ENCODE peak calls at places on chromosomes 3 and 15, in six cellular contexts. S is type B pancreatic cell; P is activated CD8-positive, alpha-beta T cell treated with anti-CD3 and anti-CD28 coated beads for 36 hours; A is heart left ventricle; B is endothelial cell; F is tibial nerve. M is an unnamed sample.

GRCh38 chr3:147939425-147940196 is 530.4 kb downstream of the ZIC1 start:
- DNase-seq in S (no peak), P (no peak), A (no peak), B (no peak), F (no peak), M (no peak)

GRCh38 chr3:176078916-176079315 is 1118.4 kb downstream of the TBL1XR1 start:
- DNase-seq in S (no peak), P (no peak), A (no peak), B (no peak), F (no peak), M (peak)

GRCh38 chr3:9399746-9400145 is 2.3 kb downstream of the SETD5 start:
- DNase-seq in S (no peak), P (no peak), A (peak), B (peak), F (peak), M (peak)

GRCh38 chr3:183698318-183698731 is 728 bp downstream of the YEATS2 start:
- DNase-seq in S (peak), P (peak), A (peak), B (peak), F (no peak), M (peak)

GRCh38 chr15:43854801-43855200 is 28.0 kb downstream of the WDR76 start:
- DNase-seq in S (no peak), P (no peak), A (no peak), B (no peak), F (no peak), M (no peak)

GRCh38 chr3:185473290-185473815 is 25.5 kb downstream of the TMEM41A start:
- DNase-seq in S (no peak), P (no peak), A (no peak), B (no peak), F (no peak), M (no peak)

GRCh38 chr3:30655187-30655812 is 48.9 kb downstream of the TGFBR2 start:
- DNase-seq in S (no peak), P (peak), A (no peak), B (no peak), F (no peak), M (no peak)

GRCh38 chr3:81743096-81744025 is 18.1 kb downstream of the GBE1 start:
- DNase-seq in S (no peak), P (no peak), A (no peak), B (no peak), F (no peak), M (peak)

GRCh38 chr3:46812237-46812791 is 50.9 kb downstream of the MYL3 start:
- DNase-seq in S (peak), P (peak), A (peak), B (peak), F (no peak), M (no peak)

GRCh38 chr3:82001276-82001953 is 240.0 kb upstream of the GBE1 start:
- DNase-seq in S (no peak), P (no peak), A (no peak), B (no peak), F (no peak), M (no peak)

GRCh38 chr15:28913171-28913765 is 27.5 kb downstream of the APBA2 start:
- DNase-seq in S (no peak), P (no peak), A (no peak), B (no peak), F (no peak), M (no peak)
- TF ChIP-seq CTCF in S (peak), P (no peak), A (no peak), B (no peak), F (no peak), M (peak)

GRCh38 chr3:159059395-159059794 is 257.5 kb downstream of the MFSD1 start:
- DNase-seq in S (no peak), P (no peak), A (no peak), B (no peak), F (no peak), M (no peak)
- TF ChIP-seq CTCF in S (no peak), P (no peak), A (no peak), B (no peak), F (no peak), M (no peak)

DNA sequence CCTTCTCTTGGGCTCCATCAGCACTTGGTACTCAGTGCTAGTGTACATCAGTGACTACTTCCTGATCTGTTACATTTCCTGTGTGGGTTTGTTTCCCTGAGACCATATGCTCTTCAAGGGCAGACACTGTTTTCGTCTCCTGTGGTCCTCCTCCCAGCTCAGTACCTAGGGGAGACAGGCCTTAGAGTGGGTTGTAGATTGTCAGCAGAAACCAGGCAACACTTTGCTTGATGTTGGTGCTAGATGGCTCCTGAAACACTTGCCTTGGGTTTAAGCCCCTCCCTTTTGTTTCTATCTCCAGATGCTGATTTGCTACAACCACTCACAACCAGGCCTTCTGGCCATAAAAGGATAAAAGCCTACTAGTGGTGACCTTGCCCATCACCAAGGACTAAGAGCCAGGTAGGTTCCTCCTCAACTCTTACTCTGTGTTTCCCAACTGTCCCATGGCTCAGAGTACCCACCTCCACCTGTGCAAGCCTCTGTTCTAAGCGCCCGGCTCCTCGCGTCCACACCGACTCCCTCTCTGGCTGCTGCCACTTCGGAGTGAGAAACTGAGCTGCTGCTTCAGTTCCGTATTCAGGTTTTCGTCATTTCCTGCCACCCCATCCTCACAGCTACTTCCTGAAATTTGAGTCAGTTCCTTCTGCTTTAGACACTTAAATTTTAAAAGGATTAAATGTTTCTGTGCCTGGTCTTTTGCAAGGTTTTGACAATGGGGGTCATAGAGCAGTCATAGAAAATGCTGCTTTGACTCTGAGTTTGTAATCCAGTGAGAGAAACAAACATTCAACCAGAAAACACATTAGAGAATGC is at the start of gene HCLS1:
- DNase-seq in S (no peak), P (peak), A (peak), B (peak), F (peak), M (no peak)
- TF ChIP-seq CTCF in S (no peak), P (peak), A (no peak), B (no peak), F (no peak), M (no peak)

DNA sequence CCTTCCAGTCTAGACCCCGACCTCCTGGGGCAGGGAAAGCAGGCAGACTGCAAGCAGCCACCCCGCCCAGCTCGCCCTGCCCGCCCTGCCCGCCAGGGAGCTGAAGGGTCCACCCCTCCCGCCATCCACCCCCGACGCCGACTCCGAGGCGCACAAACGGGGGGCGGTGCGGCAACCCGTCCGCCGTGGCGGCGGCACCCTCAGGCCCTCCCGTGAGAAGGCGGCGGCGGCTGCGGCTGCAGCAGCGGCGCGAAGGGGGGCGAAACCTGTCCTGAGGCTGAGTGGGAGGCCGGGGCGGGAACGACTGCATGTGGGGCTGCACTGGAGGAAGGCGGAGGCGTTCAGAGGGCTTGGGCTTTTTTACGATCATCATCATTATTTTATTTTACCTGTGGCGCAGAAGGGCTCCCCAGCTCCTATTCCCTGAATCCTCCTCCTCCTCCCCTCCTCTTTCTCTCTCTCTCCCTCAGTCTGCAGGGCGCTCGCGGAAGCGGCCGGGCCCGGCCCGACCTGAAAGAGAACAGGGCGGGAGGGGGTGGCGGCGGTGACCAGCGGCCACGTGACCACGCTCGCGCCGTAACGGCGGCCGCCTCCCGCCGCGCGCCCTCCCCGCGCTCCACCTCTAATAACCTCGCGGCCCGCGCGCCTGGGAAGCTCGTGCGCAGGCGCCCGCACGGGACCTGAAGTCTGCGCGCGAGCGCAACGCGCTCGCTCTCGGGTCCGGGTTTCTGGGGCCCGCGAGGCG is at the start of gene TBC1D5:
- DNase-seq in S (peak), P (peak), A (peak), B (peak), F (peak), M (peak)
- TF ChIP-seq CTCF in S (peak), P (no peak), A (no peak), B (no peak), F (peak), M (no peak)

GRCh38 chr3:136276049-136276755 is 26.1 kb downstream of the PCCB start:
- DNase-seq in S (no peak), P (no peak), A (no peak), B (no peak), F (no peak), M (no peak)
- TF ChIP-seq CTCF in S (peak), P (no peak), A (no peak), B (no peak), F (no peak), M (peak)

GRCh38 chr3:14392231-14392630 is 10.2 kb upstream of the SLC6A6 start:
- DNase-seq in S (no peak), P (no peak), A (no peak), B (no peak), F (no peak), M (no peak)
- TF ChIP-seq CTCF in S (no peak), P (no peak), A (no peak), B (no peak), F (no peak), M (peak)

GRCh38 chr15:70354260-70354894 is 256.7 kb upstream of the TLE3 start:
- DNase-seq in S (no peak), P (no peak), A (no peak), B (no peak), F (no peak), M (no peak)

GRCh38 chr15:70356062-70356860 is 258.5 kb upstream of the TLE3 start:
- DNase-seq in S (peak), P (no peak), A (no peak), B (no peak), F (no peak), M (no peak)

GRCh38 chr15:70356919-70357318 is 259.2 kb upstream of the TLE3 start:
- DNase-seq in S (peak), P (no peak), A (no peak), B (no peak), F (no peak), M (no peak)

GRCh38 chr15:70353606-70354259 is 256.0 kb upstream of the TLE3 start:
- DNase-seq in S (no peak), P (no peak), A (no peak), B (no peak), F (no peak), M (no peak)

DNA sequence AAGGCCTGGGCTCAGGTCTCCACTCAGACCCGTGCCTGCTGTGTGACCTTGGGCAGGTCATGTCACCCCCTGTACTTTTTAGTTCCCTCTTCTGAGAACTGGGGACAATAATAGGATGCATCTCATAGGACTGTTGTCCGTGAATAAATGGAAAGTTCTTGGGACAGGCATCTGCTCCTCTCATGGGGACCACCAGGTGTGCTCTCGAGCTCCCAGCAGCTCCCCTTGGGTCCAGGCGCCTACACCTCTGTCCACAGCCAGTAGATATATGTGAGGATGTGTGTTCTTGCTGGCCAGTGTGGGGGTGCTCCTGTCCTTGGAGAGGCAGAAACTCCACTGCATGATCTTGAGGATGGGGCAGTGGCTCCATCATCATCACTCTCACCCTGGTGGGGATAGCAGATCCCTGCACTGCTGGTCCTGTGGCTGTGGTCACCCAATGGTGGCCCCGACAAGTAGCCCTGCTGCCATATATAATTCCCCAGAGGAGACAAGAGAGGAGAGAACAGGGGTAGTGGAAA is 257.6 kb upstream of the TLE3 start:
- DNase-seq in S (no peak), P (no peak), A (no peak), B (no peak), F (no peak), M (no peak)
- TF ChIP-seq CTCF in S (peak), P (no peak), A (no peak), B (peak), F (no peak), M (peak)

DNA sequence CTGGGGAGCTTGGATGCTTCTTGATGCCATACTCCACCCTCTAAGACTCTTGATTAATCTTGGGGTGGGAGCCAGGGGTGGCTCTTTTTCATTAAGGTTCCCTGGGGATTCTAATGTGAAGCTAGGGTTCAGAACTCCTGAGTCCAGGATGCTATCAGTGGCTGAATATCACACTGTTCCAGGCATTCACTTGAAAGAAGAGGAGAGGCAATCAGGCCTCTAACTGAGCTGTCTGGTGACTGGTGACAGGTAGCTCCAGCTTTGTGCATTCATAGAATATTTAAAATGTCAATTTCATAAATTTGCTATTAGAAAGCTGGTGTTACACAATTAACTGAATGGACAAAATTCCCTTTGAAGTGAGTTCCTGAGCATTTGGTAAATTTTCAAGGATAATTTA is 139.0 kb downstream of the CHDH start:
- DNase-seq in S (no peak), P (no peak), A (no peak), B (no peak), F (no peak), M (no peak)
- TF ChIP-seq CTCF in S (no peak), P (no peak), A (no peak), B (no peak), F (no peak), M (no peak)

GRCh38 chr15:94162946-94163345 is 68.4 kb upstream of the MCTP2 start:
- DNase-seq in S (no peak), P (no peak), A (no peak), B (no peak), F (no peak), M (no peak)

GRCh38 chr15:94164202-94164807 is 67.1 kb upstream of the MCTP2 start:
- DNase-seq in S (no peak), P (peak), A (peak), B (peak), F (no peak), M (peak)

GRCh38 chr15:94168250-94168649 is 63.1 kb upstream of the MCTP2 start:
- DNase-seq in S (no peak), P (peak), A (no peak), B (no peak), F (no peak), M (no peak)
- TF ChIP-seq CTCF in S (peak), P (peak), A (peak), B (peak), F (no peak), M (peak)

GRCh38 chr3:129996073-129996472 is 21.6 kb downstream of the TRH start:
- DNase-seq in S (no peak), P (no peak), A (no peak), B (no peak), F (no peak), M (no peak)

GRCh38 chr3:129994883-129995559 is 20.5 kb downstream of the TRH start:
- DNase-seq in S (no peak), P (no peak), A (no peak), B (no peak), F (no peak), M (no peak)

GRCh38 chr3:129989391-129989790 is 14.9 kb downstream of the TRH start:
- DNase-seq in S (no peak), P (no peak), A (no peak), B (no peak), F (no peak), M (no peak)

GRCh38 chr3:129988429-129988828 is 13.9 kb downstream of the TRH start:
- DNase-seq in S (no peak), P (no peak), A (no peak), B (no peak), F (no peak), M (no peak)

GRCh38 chr3:129992781-129993180 is 18.3 kb downstream of the TRH start:
- DNase-seq in S (no peak), P (no peak), A (no peak), B (peak), F (no peak), M (no peak)
- TF ChIP-seq CTCF in S (peak), P (no peak), A (no peak), B (peak), F (no peak), M (peak)